ENCODE peak calls at places on chromosomes 12 and 14, in seven cellular contexts. W is mesenchymal stem cell, F is stomach, G is fibroblast of lung, S is body of pancreas, L is lower lobe of right lung, K is uterus. A is an unnamed sample. For H3K4me1 and H3K27me3, the result is how much of the 10 kb centered on the place peaks cover.

GRCh38 chr14:36519431-36520321 is at the start of gene NKX2-1:
- DNase-seq in F (no peak), W (no peak), S (no peak), L (peak), K (no peak), G (peak), A (no peak)

GRCh38 chr12:2578772-2579171 is 216.0 kb upstream of the FKBP4 start:
- DNase-seq in K (no peak), L (no peak), F (no peak), W (no peak), S (no peak), G (no peak), A (no peak)

GRCh38 chr14:34872822-34873590 is 2.2 kb downstream of the BAZ1A start:
- DNase-seq in G (peak), K (peak), F (no peak), W (peak), L (no peak), S (peak), A (peak)

GRCh38 chr14:64983439-64984310 is 3.0 kb upstream of the FNTB start:
- DNase-seq in F (peak), S (peak), W (peak), L (no peak), K (no peak), G (peak), A (no peak)

GRCh38 chr12:71755146-71755892 is 656 bp downstream of the RAB21 start:
- DNase-seq in W (peak), G (peak), K (peak), L (peak), S (peak), F (peak), A (peak)

GRCh38 chr12:81332054-81332453 is 254.2 kb downstream of the ACSS3 start:
- DNase-seq in L (no peak), F (no peak), W (no peak), K (no peak), S (no peak), G (peak), A (no peak)

GRCh38 chr14:51442513-51443175 is 202.6 kb downstream of the TMX1 start:
- DNase-seq in G (peak), W (peak), F (no peak), S (peak), L (no peak), K (peak), A (peak)

GRCh38 chr12:1949771-1950470 is 31.5 kb upstream of the CACNA2D4 start:
- DNase-seq in K (peak), G (peak), L (no peak), F (no peak), W (no peak), S (peak), A (no peak)

GRCh38 chr12:3973269-3973884 is 100.2 kb upstream of the PARP11 start:
- DNase-seq in G (no peak), W (no peak), S (no peak), L (no peak), K (no peak), F (no peak), A (no peak)

GRCh38 chr12:95739561-95740313 is 50.8 kb downstream of the NTN4 start:
- DNase-seq in G (no peak), K (peak), S (peak), W (no peak), F (no peak), L (peak), A (peak)

GRCh38 chr14:33098016-33098415 is 159.3 kb downstream of the NPAS3 start:
- DNase-seq in F (no peak), L (no peak), K (no peak), S (no peak), G (no peak), W (no peak), A (no peak)

GRCh38 chr12:123064885-123065619 is 84.6 kb downstream of the ARL6IP4 start:
- DNase-seq in G (no peak), F (no peak), K (no peak), S (no peak), L (no peak), W (no peak), A (no peak)

GRCh38 chr12:100474617-100475016 is 951 bp downstream of the NR1H4 start:
- DNase-seq in F (no peak), W (no peak), S (no peak), K (no peak), L (no peak), G (no peak), A (no peak)

GRCh38 chr12:67649165-67650126 is 901 bp downstream of the DYRK2 start:
- DNase-seq in G (no peak), S (peak), W (no peak), K (peak), F (peak), L (peak), A (peak)

GRCh38 chr12:17110316-17110715 is 504.4 kb upstream of the LMO3 start:
- DNase-seq in W (no peak), F (no peak), G (no peak), S (no peak), L (no peak), K (no peak), A (no peak)

GRCh38 chr12:236445-236844 is 22.5 kb upstream of the SLC6A12 start:
- DNase-seq in W (no peak), F (no peak), S (no peak), K (no peak), L (no peak), G (no peak), A (no peak)

GRCh38 chr12:110249716-110250225 is 31.3 kb upstream of the ATP2A2 start:
- DNase-seq in F (peak), S (peak), L (no peak), G (peak), K (no peak), W (no peak), A (no peak)

GRCh38 chr12:122672515-122672914 is 30.6 kb downstream of the HCAR2 start:
- DNase-seq in S (no peak), K (no peak), W (no peak), L (no peak), G (no peak), F (no peak), A (no peak)

GRCh38 chr14:52067873-52068740 is 752 bp downstream of the NID2 start:
- DNase-seq in S (no peak), K (peak), G (peak), F (no peak), L (no peak), W (peak), A (peak)

GRCh38 chr14:76811561-76811960 is 1.1 kb downstream of the ANGEL1 start:
- DNase-seq in F (no peak), G (peak), K (no peak), S (no peak), L (no peak), W (peak), A (no peak)

GRCh38 chr14:96204151-96205058 is at the start of gene BDKRB2:
- DNase-seq in S (peak), W (peak), G (peak), F (peak), K (peak), L (peak), A (peak)

GRCh38 chr12:124802361-124802760 is 61.3 kb downstream of the SCARB1 start:
- DNase-seq in W (no peak), S (no peak), F (no peak), K (no peak), L (no peak), G (no peak), A (no peak)

GRCh38 chr14:76781648-76782051 is 20.4 kb downstream of the VASH1 start:
- DNase-seq in S (no peak), F (no peak), K (no peak), G (no peak), W (no peak), L (no peak), A (no peak)

GRCh38 chr14:34081576-34082136 is 130.8 kb upstream of the EGLN3 start:
- DNase-seq in G (peak), L (no peak), S (peak), F (peak), K (no peak), W (peak), A (no peak)

GRCh38 chr14:60532442-60532841 is 23.5 kb downstream of the SIX6 start:
- DNase-seq in K (no peak), L (no peak), S (no peak), W (no peak), G (no peak), F (no peak), A (no peak)

GRCh38 chr12:112353389-112353788 is 28.8 kb downstream of the HECTD4 start:
- DNase-seq in F (no peak), W (no peak), G (peak), S (no peak), L (no peak), K (no peak), A (no peak)

GRCh38 chr14:89618309-89618708 is 201.3 kb upstream of the FOXN3 start:
- DNase-seq in W (peak), G (peak), S (peak), K (no peak), F (no peak), L (no peak), A (no peak)
- H3K4me1 ChIP-seq in W (under half), G (under half), S (under half), K (under half), F (under half), L (under half), A (under half)

DNA sequence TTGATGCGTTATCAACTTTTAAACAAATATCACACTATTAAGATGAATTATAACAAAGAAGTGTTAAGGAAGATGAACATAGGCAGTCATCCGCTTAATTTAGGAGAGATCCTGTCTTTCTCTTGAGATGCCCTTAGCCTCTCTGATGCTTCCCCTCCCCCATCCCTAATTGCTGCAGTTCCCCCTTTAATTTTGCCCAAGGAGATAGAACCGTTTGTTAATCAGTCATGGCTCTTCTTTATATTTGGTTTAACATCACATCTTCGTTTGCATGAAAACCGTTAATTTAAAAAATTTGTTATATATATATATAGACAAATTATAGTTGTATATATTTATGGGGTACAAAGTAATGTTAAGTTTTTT is 1.9 kb downstream of the ALX1 start:
- DNase-seq in G (no peak), S (no peak), L (no peak), W (no peak), K (no peak), F (no peak), A (no peak)
- H3K27me3 ChIP-seq in G (under half), S (under half), L (half or more), W (half or more), K (under half), F (half or more), A (under half)

DNA sequence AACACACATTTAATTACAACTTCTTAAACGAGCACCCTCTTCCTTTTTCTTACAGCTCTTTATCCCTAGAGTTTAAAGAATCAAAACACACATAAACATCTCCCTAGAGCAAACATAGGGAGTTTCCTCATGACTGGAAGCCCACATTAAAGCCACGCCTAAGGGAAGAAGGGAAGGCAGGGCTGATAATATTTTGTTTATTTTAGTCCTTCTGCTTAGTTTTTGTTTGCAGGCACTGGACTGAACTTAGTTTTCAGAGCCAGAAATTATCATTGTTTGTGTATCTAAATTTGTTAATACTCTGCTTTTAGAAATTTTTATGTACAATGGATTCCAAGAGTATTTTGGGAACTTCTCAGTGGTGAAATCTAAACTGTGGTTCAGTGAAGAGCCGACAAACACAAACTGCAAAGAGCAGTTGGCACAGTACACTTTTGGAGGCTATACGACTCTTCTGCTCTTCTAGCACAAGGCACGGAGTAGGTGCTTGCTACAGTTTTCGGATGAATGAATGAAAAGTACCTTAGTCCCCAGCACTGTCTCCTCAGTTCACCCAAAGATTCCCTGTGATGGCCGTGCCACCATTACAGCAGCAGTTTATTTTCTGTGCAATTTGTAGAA is 17.6 kb upstream of the AMIGO2 start:
- DNase-seq in W (peak), G (peak), K (no peak), S (no peak), L (no peak), F (no peak), A (no peak)
- H3K4me1 ChIP-seq in W (under half), G (under half), K (under half), S (under half), L (under half), F (under half), A (under half)

GRCh38 chr12:113994051-113994450 is 27.9 kb upstream of the RBM19 start:
- DNase-seq in K (no peak), G (no peak), F (no peak), W (no peak), S (no peak), L (no peak), A (no peak)
- H3K27me3 ChIP-seq in K (under half), G (under half), F (half or more), W (half or more), S (under half), L (under half), A (under half)

DNA sequence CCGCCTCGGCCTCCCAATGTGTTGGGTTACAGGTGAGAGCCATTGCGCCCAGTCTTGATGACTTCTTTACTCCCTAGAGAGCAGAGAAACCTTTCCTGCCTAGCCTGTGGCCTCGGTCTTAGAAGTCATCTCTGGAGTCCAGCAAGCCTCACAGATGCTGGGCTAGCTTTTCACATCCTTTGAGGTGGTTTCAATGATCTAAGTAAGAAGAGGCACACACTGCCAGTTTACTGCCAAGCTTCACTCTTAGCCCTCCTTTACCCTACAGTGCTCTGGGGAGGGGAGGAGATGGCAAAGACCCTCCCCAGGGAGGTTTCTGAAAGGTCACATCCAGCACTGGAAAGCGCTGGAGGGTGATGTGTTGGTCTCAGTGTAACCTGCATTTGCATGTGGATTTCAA is 304.8 kb downstream of the PCNX1 start:
- DNase-seq in K (no peak), G (no peak), W (no peak), S (no peak), F (no peak), L (no peak), A (no peak)
- H3K4me1 ChIP-seq in K (under half), G (under half), W (under half), S (under half), F (under half), L (under half), A (under half)

DNA sequence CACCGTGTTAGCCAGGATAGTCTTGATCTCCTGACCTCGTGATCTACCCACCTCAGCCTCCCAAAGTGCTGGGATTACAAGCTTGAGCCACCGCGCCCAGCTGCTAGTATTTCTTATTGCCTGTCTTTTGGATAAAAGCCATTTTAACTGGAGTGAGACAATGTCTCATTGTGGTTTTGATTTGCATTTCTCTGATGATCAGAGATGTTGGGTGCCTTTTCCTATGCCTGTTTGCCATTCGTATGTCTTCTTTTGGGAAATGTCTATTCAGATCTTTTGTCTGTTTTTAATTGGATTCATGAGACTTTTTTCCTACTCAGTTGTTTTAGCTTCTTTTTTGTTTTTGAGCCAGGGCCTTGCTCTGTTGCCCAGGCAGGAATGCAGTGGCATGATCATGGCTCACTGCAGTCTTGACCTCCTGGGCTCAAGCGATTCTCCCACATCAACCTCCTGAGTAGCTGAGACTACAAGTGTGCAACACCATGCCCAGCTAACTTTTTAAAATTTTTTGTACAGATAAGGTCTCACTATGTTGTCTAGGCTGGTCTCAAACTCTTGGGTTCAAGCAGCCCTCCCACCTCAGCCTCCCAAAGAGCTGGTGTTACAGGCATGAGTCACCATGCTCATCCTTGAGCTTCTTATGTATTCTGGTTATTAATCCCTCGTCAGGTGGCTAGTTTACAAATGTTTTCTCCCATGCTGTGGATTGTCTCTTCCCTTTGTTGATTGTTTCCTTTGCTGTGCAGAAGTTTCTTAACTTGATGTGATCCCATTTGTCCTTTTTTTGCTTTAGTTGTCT is 65.9 kb downstream of the ACACB start:
- DNase-seq in W (no peak), K (no peak), F (no peak), L (no peak), S (no peak), G (peak), A (no peak)
- H3K27me3 ChIP-seq in W (under half), K (under half), F (under half), L (under half), S (under half), G (under half), A (under half)

A was measured in ovary.